ENCODE peak calls at places on chromosomes 6 and 20, in six cellular contexts. U is anterior cingulate cortex, Z is NCI-H1436, N is NCI-H748 treated with DMSO at 0.1 percent for 48 hours, D is nephron progenitor cell, E is GM23248. C is an unnamed sample.

GRCh38 chr20:63411151-63411897 is 50.2 kb upstream of the CHRNA4 start:
- DNase-seq in E (no peak), U (no peak), D (no peak), Z (no peak), N (no peak), C (no peak)

GRCh38 chr6:161536141-161536735 is 262.4 kb upstream of the AGPAT4 start:
- DNase-seq in Z (no peak), D (no peak), U (no peak), E (no peak), N (no peak), C (no peak)

GRCh38 chr6:45845546-45845945 is 170.1 kb downstream of the CLIC5 start:
- DNase-seq in D (no peak), Z (no peak), U (no peak), E (peak; percentile 81), N (no peak), C (no peak)

GRCh38 chr20:57306747-57307146 is 22.9 kb upstream of the SPO11 start:
- DNase-seq in D (no peak), E (no peak), N (no peak), Z (no peak), U (no peak), C (no peak)

GRCh38 chr20:21103582-21104465 is 2.3 kb downstream of the LINC00237 start:
- DNase-seq in E (no peak), U (no peak), N (no peak), Z (no peak), D (no peak), C (no peak)

GRCh38 chr6:53795702-53796450 is 1.1 kb downstream of the LRRC1 start:
- DNase-seq in Z (no peak), D (peak; percentile 54), E (peak; percentile 62), U (peak; percentile 49), N (peak; percentile 59), C (peak; percentile 36)

GRCh38 chr6:6191476-6191875 is 129.0 kb downstream of the F13A1 start:
- DNase-seq in D (peak; percentile 26), N (no peak), Z (no peak), U (no peak), E (no peak), C (no peak)

GRCh38 chr6:83868639-83869038 is 9.2 kb downstream of the CYB5R4 start:
- DNase-seq in D (no peak), U (no peak), N (no peak), E (peak; percentile 82), Z (no peak), C (no peak)

GRCh38 chr20:33096921-33097320 is 17.5 kb downstream of the BPIFB4 start:
- DNase-seq in E (no peak), D (no peak), Z (no peak), U (no peak), N (no peak), C (no peak)

GRCh38 chr20:33490023-33490933 is at the start of gene CBFA2T2:
- DNase-seq in Z (no peak), U (peak; percentile 81), E (peak; percentile 87), N (no peak), D (no peak), C (peak; percentile 60)

GRCh38 chr20:61046721-61047351 is 205.2 kb upstream of the CDH4 start:
- DNase-seq in D (no peak), E (no peak), U (no peak), N (no peak), Z (no peak), C (no peak)

GRCh38 chr6:170117111-170117972 is 173.5 kb downstream of the DLL1 start:
- DNase-seq in N (no peak), U (no peak), D (no peak), Z (no peak), E (no peak), C (no peak)

GRCh38 chr6:157047951-157048350 is 270.8 kb downstream of the ARID1B start:
- DNase-seq in E (no peak), Z (no peak), D (no peak), N (no peak), U (no peak), C (no peak)

GRCh38 chr20:10090588-10091166 is 55.9 kb downstream of the ANKEF1 start:
- DNase-seq in N (peak; percentile 77), E (peak; percentile 75), U (peak; percentile 17), Z (peak; percentile 79), D (peak; percentile 28), C (peak; percentile 37)

GRCh38 chr6:115999256-115999655 is 61.4 kb downstream of the FRK start:
- DNase-seq in N (no peak), Z (no peak), D (no peak), U (no peak), E (no peak), C (no peak)

GRCh38 chr20:57779401-57780003 is 69.7 kb upstream of the PMEPA1 start:
- DNase-seq in Z (no peak), E (no peak), U (no peak), D (no peak), N (no peak), C (no peak)

GRCh38 chr6:4268171-4268570 is 132.8 kb upstream of the ECI2 start:
- DNase-seq in D (no peak), E (no peak), Z (no peak), N (no peak), U (no peak), C (no peak)

GRCh38 chr20:49724637-49725606 is 11.2 kb upstream of the B4GALT5 start:
- DNase-seq in U (no peak), D (peak; percentile 16), E (peak; percentile 47), Z (no peak), N (no peak), C (no peak)

GRCh38 chr6:169167581-169168301 is 85.9 kb downstream of the THBS2 start:
- DNase-seq in E (no peak), Z (no peak), U (no peak), N (no peak), D (no peak), C (no peak)

GRCh38 chr6:36727491-36728021 is 29.9 kb downstream of the RAB44 start:
- DNase-seq in E (peak; percentile 20), U (no peak), D (no peak), N (no peak), Z (peak; percentile 32), C (no peak)

GRCh38 chr6:109024368-109024767 is 70.3 kb downstream of the SESN1 start:
- DNase-seq in Z (no peak), U (no peak), N (no peak), D (no peak), E (peak; percentile 40), C (no peak)

GRCh38 chr6:135922746-135923145 is 71.2 kb downstream of the PDE7B start:
- DNase-seq in D (no peak), U (no peak), N (no peak), E (peak; percentile 76), Z (no peak), C (no peak)

GRCh38 chr6:16819752-16820151 is 58.5 kb upstream of the ATXN1 start:
- DNase-seq in U (no peak), D (no peak), Z (no peak), E (peak; percentile 34), N (no peak), C (no peak)

GRCh38 chr20:47351643-47352331 is 4.7 kb downstream of the ZMYND8 start:
- DNase-seq in N (peak; percentile 21), E (no peak), Z (no peak), U (peak; percentile 53), D (no peak), C (no peak)

GRCh38 chr6:17583811-17584210 is 16.3 kb upstream of the FAM8A1 start:
- DNase-seq in U (no peak), Z (no peak), N (peak; percentile 49), E (peak; percentile 75), D (no peak), C (no peak)

GRCh38 chr20:5171790-5172164 is 45.0 kb downstream of the CDS2 start:
- DNase-seq in Z (no peak), U (no peak), D (no peak), N (no peak), E (no peak), C (no peak)

GRCh38 chr6:121697921-121698320 is 262.5 kb downstream of the GJA1 start:
- DNase-seq in E (no peak), U (no peak), D (no peak), Z (no peak), N (no peak), C (no peak)

GRCh38 chr6:3749991-3750323 is 1.6 kb downstream of the PXDC1 start:
- DNase-seq in U (no peak), E (peak; percentile 91), D (no peak), N (no peak), Z (no peak), C (no peak)

GRCh38 chr6:14085176-14085787 is 32.3 kb upstream of the CD83 start:
- DNase-seq in E (no peak), Z (no peak), D (no peak), N (no peak), U (no peak), C (no peak)

GRCh38 chr6:70846207-70846835 is 110.5 kb downstream of the B3GAT2 start:
- DNase-seq in D (no peak), N (peak; percentile 12), U (no peak), E (no peak), Z (peak; percentile 16), C (no peak)

GRCh38 chr6:111485316-111485715 is 2.3 kb upstream of the REV3L start:
- DNase-seq in D (no peak), Z (no peak), N (no peak), E (no peak), U (no peak), C (no peak)

GRCh38 chr20:22805219-22805618 is 220.8 kb upstream of the FOXA2 start:
- DNase-seq in E (peak; percentile 78), D (peak; percentile 32), N (no peak), U (no peak), Z (no peak), C (no peak)

C was measured in putamen.